ENCODE peak calls at places on chromosomes 11 and 22, in seven cellular contexts. K is stomach, N is suprapubic skin, Y is A549, J is ovary, H is SK-N-SH, Q is sigmoid colon. C is an unnamed sample.
A peak's percentile ranks its signal among the peaks of the same experiment; 100 is the strongest.

GRCh38 chr11:17076517-17077239 is 789 bp downstream of the RPS13 start:
- DNase-seq in K (no peak), N (no peak), Y (no peak), J (no peak), H (no peak), Q (no peak), C (no peak)

GRCh38 chr22:27576815-27577564 is 224.6 kb downstream of the MN1 start:
- DNase-seq in K (no peak), N (no peak), Y (no peak), J (no peak), H (no peak), Q (peak; percentile 86), C (no peak)

GRCh38 chr11:88695701-88696414 is 358.3 kb upstream of the CTSC start:
- DNase-seq in K (no peak), N (no peak), Y (no peak), J (no peak), H (no peak), Q (no peak), C (no peak)

GRCh38 chr11:7490054-7490453 is 4.7 kb downstream of the OLFML1 start:
- DNase-seq in K (no peak), N (no peak), Y (no peak), J (no peak), H (no peak), Q (no peak), C (no peak)

GRCh38 chr22:43528601-43529360 is 117.0 kb downstream of the MPPED1 start:
- DNase-seq in K (no peak), N (no peak), Y (no peak), J (no peak), H (no peak), Q (peak; percentile 34), C (no peak)

GRCh38 chr11:63551889-63552266 is 11.3 kb downstream of the PLAAT2 start:
- DNase-seq in K (no peak), N (no peak), Y (no peak), J (no peak), H (no peak), Q (peak; percentile 46), C (no peak)

GRCh38 chr22:47129902-47130301 is 367.5 kb downstream of the TBC1D22A start:
- DNase-seq in K (peak; percentile 70), N (no peak), Y (no peak), J (no peak), H (no peak), Q (no peak), C (no peak)

GRCh38 chr11:72641900-72642814 is 32.1 kb downstream of the PDE2A start:
- DNase-seq in K (peak; percentile 39), N (peak; percentile 75), Y (peak; percentile 69), J (no peak), H (peak; percentile 91), Q (peak; percentile 78), C (peak; percentile 91)

GRCh38 chr11:9052316-9052715 is 39.1 kb downstream of the SCUBE2 start:
- DNase-seq in K (no peak), N (no peak), Y (no peak), J (no peak), H (no peak), Q (no peak), C (no peak)

GRCh38 chr22:32177221-32177765 is 18.2 kb upstream of the C22orf42 start:
- DNase-seq in K (no peak), N (no peak), Y (no peak), J (no peak), H (no peak), Q (no peak), C (no peak)

GRCh38 chr22:30947821-30948454 is 20.6 kb downstream of the MORC2 start:
- DNase-seq in K (no peak), N (no peak), Y (no peak), J (no peak), H (peak; percentile 38), Q (no peak), C (no peak)

GRCh38 chr11:35514481-35514880 is 10.9 kb downstream of the PAMR1 start:
- DNase-seq in K (no peak), N (no peak), Y (no peak), J (no peak), H (no peak), Q (no peak), C (no peak)

GRCh38 chr22:20051927-20052308 is 28.1 kb upstream of the DGCR8 start:
- DNase-seq in K (no peak), N (no peak), Y (no peak), J (no peak), H (no peak), Q (no peak), C (no peak)

GRCh38 chr11:62005231-62005661 is 37.8 kb upstream of the FTH1 start:
- DNase-seq in K (no peak), N (no peak), Y (no peak), J (no peak), H (no peak), Q (no peak), C (no peak)

GRCh38 chr11:86802601-86803051 is 2.3 kb downstream of the PRSS23 start:
- DNase-seq in K (no peak), N (no peak), Y (peak; percentile 62), J (no peak), H (peak; percentile 43), Q (no peak), C (no peak)

GRCh38 chr22:46803031-46803880 is 40.8 kb downstream of the TBC1D22A start:
- DNase-seq in K (peak; percentile 72), N (peak; percentile 64), Y (peak; percentile 53), J (no peak), H (peak; percentile 80), Q (peak; percentile 68), C (peak; percentile 87)

GRCh38 chr11:67376873-67377808 is 3.7 kb upstream of the CLCF1 start:
- DNase-seq in K (no peak), N (no peak), Y (no peak), J (peak; percentile 15), H (no peak), Q (no peak), C (no peak)

GRCh38 chr11:11884774-11885481 is 43.2 kb downstream of the USP47 start:
- DNase-seq in K (no peak), N (no peak), Y (no peak), J (no peak), H (no peak), Q (no peak), C (no peak)

GRCh38 chr11:128523616-128524015 is 63.7 kb downstream of the ETS1 start:
- DNase-seq in K (no peak), N (no peak), Y (no peak), J (no peak), H (no peak), Q (no peak), C (no peak)

GRCh38 chr22:38262051-38262795 is 10.6 kb downstream of the TMEM184B start:
- DNase-seq in K (peak; percentile 71), N (no peak), Y (no peak), J (peak; percentile 46), H (peak; percentile 29), Q (peak; percentile 79), C (peak; percentile 78)

GRCh38 chr22:30062934-30063333 is 17.3 kb upstream of the HORMAD2 start:
- DNase-seq in K (no peak), N (no peak), Y (no peak), J (no peak), H (no peak), Q (no peak), C (no peak)

GRCh38 chr11:62004473-62004872 is 37.0 kb upstream of the FTH1 start:
- DNase-seq in K (no peak), N (peak; percentile 56), Y (no peak), J (no peak), H (no peak), Q (no peak), C (peak; percentile 47)

GRCh38 chr11:114179234-114179941 is 116.8 kb upstream of the NNMT start:
- DNase-seq in K (peak; percentile 89), N (peak; percentile 73), Y (no peak), J (peak; percentile 89), H (no peak), Q (peak; percentile 98), C (peak; percentile 92)

DNA sequence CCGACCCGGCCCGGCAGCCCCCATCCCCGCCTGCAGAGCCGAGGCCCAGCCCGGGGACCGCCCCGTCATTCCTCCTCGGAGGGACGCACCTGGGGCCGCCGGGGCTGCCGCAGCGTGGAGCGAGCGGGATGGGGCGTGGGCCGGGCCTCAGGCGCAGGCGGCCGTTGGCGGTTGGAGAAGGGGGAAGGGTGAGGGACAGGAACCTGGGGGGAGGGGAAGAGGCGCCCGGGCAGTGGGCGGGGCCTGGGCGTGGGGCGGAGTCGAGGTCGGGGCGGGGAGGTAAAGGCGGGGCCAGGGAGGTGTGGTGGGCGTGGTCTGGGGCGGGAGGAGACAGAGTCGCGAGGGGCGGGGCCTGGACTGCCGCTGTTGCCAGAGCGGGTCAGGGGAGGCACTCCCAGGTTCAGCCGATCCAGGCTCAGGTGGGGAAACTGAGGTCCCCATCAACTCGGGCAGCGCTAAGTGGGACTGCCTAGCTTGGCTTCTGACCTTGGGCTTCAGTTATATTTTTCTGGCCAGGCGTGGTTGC is at the start of gene TESMIN:
- DNase-seq in K (peak; percentile 95), N (peak; percentile 87), Y (peak; percentile 85), J (peak; percentile 91), H (peak; percentile 99), Q (peak; percentile 84), C (peak; percentile 95)
- TF ChIP-seq EP300 in K (no peak), N (no peak), Y (no peak), J (no peak), H (no peak), Q (no peak), C (no peak)

GRCh38 chr11:33403344-33403743 is 146.2 kb downstream of the HIPK3 start:
- DNase-seq in K (no peak), N (no peak), Y (no peak), J (no peak), H (no peak), Q (no peak), C (no peak)
- TF ChIP-seq EP300 in K (no peak), N (no peak), Y (no peak), J (no peak), H (no peak), Q (no peak), C (no peak)

DNA sequence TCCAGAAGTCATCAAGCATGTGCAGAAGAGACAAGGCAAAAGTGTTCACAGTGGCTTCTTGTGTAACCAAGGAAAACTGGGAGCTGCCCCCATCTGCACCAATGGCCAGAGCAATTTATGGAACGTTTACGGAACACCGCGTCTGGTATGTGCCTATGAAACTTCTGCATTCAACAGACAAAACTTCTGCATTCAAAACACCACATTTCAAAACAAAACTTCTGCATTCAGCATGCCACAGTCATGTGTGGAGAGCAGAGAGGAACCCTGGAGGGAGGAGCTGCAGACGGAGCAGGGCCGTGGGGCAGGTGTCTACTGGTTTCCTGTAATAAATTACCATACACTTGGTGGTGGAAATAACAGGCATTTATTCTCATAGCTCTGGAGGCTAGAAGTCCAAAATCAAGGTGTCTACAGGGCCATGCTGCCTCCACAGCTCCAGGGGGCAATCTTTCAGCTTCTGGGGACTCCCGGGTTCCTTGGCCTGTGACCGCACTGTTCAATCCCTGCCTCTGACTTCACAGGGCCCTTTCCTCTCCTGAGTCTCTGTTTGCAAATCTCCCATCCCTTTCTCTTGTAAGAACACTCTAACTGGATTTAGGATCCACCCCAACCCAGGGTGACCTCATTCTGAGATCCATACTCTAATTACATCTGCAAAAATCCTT is 32.2 kb downstream of the RPL3 start:
- DNase-seq in K (no peak), N (no peak), Y (no peak), J (no peak), H (no peak), Q (no peak), C (peak; percentile 47)
- TF ChIP-seq EP300 in K (no peak), N (no peak), Y (no peak), J (no peak), H (no peak), Q (no peak), C (no peak)

DNA sequence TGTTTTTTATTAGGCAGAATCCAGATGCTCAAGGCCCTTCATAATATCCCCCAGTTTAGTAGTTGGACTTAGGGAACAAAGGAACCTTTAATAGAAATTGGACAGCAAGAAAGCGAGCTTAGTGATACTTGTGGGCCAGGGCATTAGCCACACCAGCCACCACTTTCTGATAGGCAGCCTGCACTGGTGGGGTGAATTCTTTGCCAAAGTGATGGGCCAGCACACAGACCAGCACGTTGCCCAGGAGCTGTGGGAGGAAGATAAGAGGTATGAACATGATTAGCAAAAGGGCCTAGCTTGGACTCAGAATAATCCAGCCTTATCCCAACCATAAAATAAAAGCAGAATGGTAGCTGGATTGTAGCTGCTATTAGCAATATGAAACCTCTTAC is 1.4 kb downstream of the HBB start:
- DNase-seq in K (no peak), N (no peak), Y (no peak), J (no peak), H (no peak), Q (no peak), C (no peak)
- TF ChIP-seq EP300 in K (no peak), N (no peak), Y (no peak), J (no peak), H (no peak), Q (no peak), C (no peak)